ENCODE peak calls at places on chromosome 4, in six cellular contexts. One of them, this sample, is unnamed.
A peak's percentile ranks its signal among the peaks of the same experiment; 100 is the strongest.

GRCh38 chr4:123616970-123617392 is 220.4 kb downstream of the SPRY1 start:
- DNase-seq in endothelial cell: peak; percentile 34
- DNase-seq in HS-5: no peak
- DNase-seq in stimulated activated CD4-positive, alpha-beta T cell treated with anti-CD3 and anti-CD28 coated beads, TNF-alpha, amount 100 ng/mL, for 1 hour: no peak
- DNase-seq in dorsolateral prefrontal cortex: no peak
- DNase-seq in CD4-positive, alpha-beta T cell: no peak
- DNase-seq in this sample: no peak

GRCh38 chr4:103719320-103720204 is at the start of gene TACR3:
- DNase-seq in endothelial cell: peak; percentile 36
- DNase-seq in HS-5: no peak
- DNase-seq in stimulated activated CD4-positive, alpha-beta T cell treated with anti-CD3 and anti-CD28 coated beads, TNF-alpha, amount 100 ng/mL, for 1 hour: no peak
- DNase-seq in dorsolateral prefrontal cortex: no peak
- DNase-seq in CD4-positive, alpha-beta T cell: no peak
- DNase-seq in this sample: no peak

GRCh38 chr4:179624768-179625181 is 2182.5 kb upstream of the AGA start:
- DNase-seq in endothelial cell: no peak
- DNase-seq in HS-5: peak; percentile 65
- DNase-seq in stimulated activated CD4-positive, alpha-beta T cell treated with anti-CD3 and anti-CD28 coated beads, TNF-alpha, amount 100 ng/mL, for 1 hour: no peak
- DNase-seq in dorsolateral prefrontal cortex: no peak
- DNase-seq in CD4-positive, alpha-beta T cell: no peak
- DNase-seq in this sample: peak; percentile 29

GRCh38 chr4:152956650-152957436 is 20.7 kb downstream of the FHDC1 start:
- DNase-seq in endothelial cell: no peak
- DNase-seq in HS-5: no peak
- DNase-seq in stimulated activated CD4-positive, alpha-beta T cell treated with anti-CD3 and anti-CD28 coated beads, TNF-alpha, amount 100 ng/mL, for 1 hour: no peak
- DNase-seq in dorsolateral prefrontal cortex: no peak
- DNase-seq in CD4-positive, alpha-beta T cell: no peak
- DNase-seq in this sample: no peak

GRCh38 chr4:38182334-38182998 is 222.3 kb downstream of the PTTG2 start:
- DNase-seq in endothelial cell: no peak
- DNase-seq in HS-5: no peak
- DNase-seq in stimulated activated CD4-positive, alpha-beta T cell treated with anti-CD3 and anti-CD28 coated beads, TNF-alpha, amount 100 ng/mL, for 1 hour: no peak
- DNase-seq in dorsolateral prefrontal cortex: no peak
- DNase-seq in CD4-positive, alpha-beta T cell: no peak
- DNase-seq in this sample: no peak

GRCh38 chr4:4609622-4610334 is 67.9 kb upstream of the STX18 start:
- DNase-seq in endothelial cell: no peak
- DNase-seq in HS-5: no peak
- DNase-seq in stimulated activated CD4-positive, alpha-beta T cell treated with anti-CD3 and anti-CD28 coated beads, TNF-alpha, amount 100 ng/mL, for 1 hour: no peak
- DNase-seq in dorsolateral prefrontal cortex: no peak
- DNase-seq in CD4-positive, alpha-beta T cell: no peak
- DNase-seq in this sample: no peak

GRCh38 chr4:139530833-139531427 is 25.1 kb downstream of the SETD7 start:
- DNase-seq in endothelial cell: peak; percentile 82
- DNase-seq in HS-5: no peak
- DNase-seq in stimulated activated CD4-positive, alpha-beta T cell treated with anti-CD3 and anti-CD28 coated beads, TNF-alpha, amount 100 ng/mL, for 1 hour: no peak
- DNase-seq in dorsolateral prefrontal cortex: no peak
- DNase-seq in CD4-positive, alpha-beta T cell: peak; percentile 58
- DNase-seq in this sample: no peak

GRCh38 chr4:163331629-163332360 is 601 bp downstream of the NPY1R start:
- DNase-seq in endothelial cell: peak; percentile 35
- DNase-seq in HS-5: no peak
- DNase-seq in stimulated activated CD4-positive, alpha-beta T cell treated with anti-CD3 and anti-CD28 coated beads, TNF-alpha, amount 100 ng/mL, for 1 hour: no peak
- DNase-seq in dorsolateral prefrontal cortex: peak; percentile 46
- DNase-seq in CD4-positive, alpha-beta T cell: no peak
- DNase-seq in this sample: no peak

GRCh38 chr4:127965803-127966175 is 583 bp downstream of the ABHD18 start:
- DNase-seq in endothelial cell: no peak
- DNase-seq in HS-5: peak; percentile 6
- DNase-seq in stimulated activated CD4-positive, alpha-beta T cell treated with anti-CD3 and anti-CD28 coated beads, TNF-alpha, amount 100 ng/mL, for 1 hour: peak; percentile 15
- DNase-seq in dorsolateral prefrontal cortex: no peak
- DNase-seq in CD4-positive, alpha-beta T cell: peak; percentile 59
- DNase-seq in this sample: no peak

GRCh38 chr4:42280327-42281095 is 116.8 kb upstream of the SHISA3 start:
- DNase-seq in endothelial cell: peak; percentile 30
- DNase-seq in HS-5: no peak
- DNase-seq in stimulated activated CD4-positive, alpha-beta T cell treated with anti-CD3 and anti-CD28 coated beads, TNF-alpha, amount 100 ng/mL, for 1 hour: no peak
- DNase-seq in dorsolateral prefrontal cortex: no peak
- DNase-seq in CD4-positive, alpha-beta T cell: no peak
- DNase-seq in this sample: no peak

GRCh38 chr4:122525865-122526264 is 69.3 kb upstream of the IL2 start:
- DNase-seq in endothelial cell: no peak
- DNase-seq in HS-5: no peak
- DNase-seq in stimulated activated CD4-positive, alpha-beta T cell treated with anti-CD3 and anti-CD28 coated beads, TNF-alpha, amount 100 ng/mL, for 1 hour: no peak
- DNase-seq in dorsolateral prefrontal cortex: no peak
- DNase-seq in CD4-positive, alpha-beta T cell: no peak
- DNase-seq in this sample: no peak

GRCh38 chr4:141977433-141977832 is 341.1 kb downstream of the IL15 start:
- DNase-seq in endothelial cell: no peak
- DNase-seq in HS-5: no peak
- DNase-seq in stimulated activated CD4-positive, alpha-beta T cell treated with anti-CD3 and anti-CD28 coated beads, TNF-alpha, amount 100 ng/mL, for 1 hour: no peak
- DNase-seq in dorsolateral prefrontal cortex: no peak
- DNase-seq in CD4-positive, alpha-beta T cell: no peak
- DNase-seq in this sample: no peak

GRCh38 chr4:28508649-28509048 is 1648.0 kb downstream of the STIM2 start:
- DNase-seq in endothelial cell: no peak
- DNase-seq in HS-5: no peak
- DNase-seq in stimulated activated CD4-positive, alpha-beta T cell treated with anti-CD3 and anti-CD28 coated beads, TNF-alpha, amount 100 ng/mL, for 1 hour: no peak
- DNase-seq in dorsolateral prefrontal cortex: no peak
- DNase-seq in CD4-positive, alpha-beta T cell: no peak
- DNase-seq in this sample: no peak

GRCh38 chr4:175622887-175623286 is 189.2 kb downstream of the GPM6A start:
- DNase-seq in endothelial cell: no peak
- DNase-seq in HS-5: no peak
- DNase-seq in stimulated activated CD4-positive, alpha-beta T cell treated with anti-CD3 and anti-CD28 coated beads, TNF-alpha, amount 100 ng/mL, for 1 hour: no peak
- DNase-seq in dorsolateral prefrontal cortex: no peak
- DNase-seq in CD4-positive, alpha-beta T cell: no peak
- DNase-seq in this sample: no peak

GRCh38 chr4:15878011-15878410 is 60.5 kb downstream of the FGFBP1 start:
- DNase-seq in endothelial cell: no peak
- DNase-seq in HS-5: no peak
- DNase-seq in stimulated activated CD4-positive, alpha-beta T cell treated with anti-CD3 and anti-CD28 coated beads, TNF-alpha, amount 100 ng/mL, for 1 hour: no peak
- DNase-seq in dorsolateral prefrontal cortex: no peak
- DNase-seq in CD4-positive, alpha-beta T cell: no peak
- DNase-seq in this sample: no peak

GRCh38 chr4:85402371-85402770 is 72.6 kb upstream of the ARHGAP24 start:
- DNase-seq in endothelial cell: no peak
- DNase-seq in HS-5: no peak
- DNase-seq in stimulated activated CD4-positive, alpha-beta T cell treated with anti-CD3 and anti-CD28 coated beads, TNF-alpha, amount 100 ng/mL, for 1 hour: no peak
- DNase-seq in dorsolateral prefrontal cortex: no peak
- DNase-seq in CD4-positive, alpha-beta T cell: no peak
- DNase-seq in this sample: peak; percentile 85

GRCh38 chr4:76993787-76994641 is 44.5 kb downstream of the SEPTIN11 start:
- DNase-seq in endothelial cell: no peak
- DNase-seq in HS-5: no peak
- DNase-seq in stimulated activated CD4-positive, alpha-beta T cell treated with anti-CD3 and anti-CD28 coated beads, TNF-alpha, amount 100 ng/mL, for 1 hour: peak; percentile 31
- DNase-seq in dorsolateral prefrontal cortex: no peak
- DNase-seq in CD4-positive, alpha-beta T cell: peak; percentile 18
- DNase-seq in this sample: no peak

GRCh38 chr4:78799551-78800495 is 23.7 kb downstream of the BMP2K start:
- DNase-seq in endothelial cell: no peak
- DNase-seq in HS-5: no peak
- DNase-seq in stimulated activated CD4-positive, alpha-beta T cell treated with anti-CD3 and anti-CD28 coated beads, TNF-alpha, amount 100 ng/mL, for 1 hour: no peak
- DNase-seq in dorsolateral prefrontal cortex: no peak
- DNase-seq in CD4-positive, alpha-beta T cell: no peak
- DNase-seq in this sample: peak; percentile 70

GRCh38 chr4:113371061-113371460 is 321.6 kb downstream of the ANK2 start:
- DNase-seq in endothelial cell: no peak
- DNase-seq in HS-5: no peak
- DNase-seq in stimulated activated CD4-positive, alpha-beta T cell treated with anti-CD3 and anti-CD28 coated beads, TNF-alpha, amount 100 ng/mL, for 1 hour: no peak
- DNase-seq in dorsolateral prefrontal cortex: no peak
- DNase-seq in CD4-positive, alpha-beta T cell: no peak
- DNase-seq in this sample: no peak

GRCh38 chr4:14856076-14856926 is 146.0 kb upstream of the CPEB2 start:
- DNase-seq in endothelial cell: no peak
- DNase-seq in HS-5: peak; percentile 92
- DNase-seq in stimulated activated CD4-positive, alpha-beta T cell treated with anti-CD3 and anti-CD28 coated beads, TNF-alpha, amount 100 ng/mL, for 1 hour: no peak
- DNase-seq in dorsolateral prefrontal cortex: no peak
- DNase-seq in CD4-positive, alpha-beta T cell: no peak
- DNase-seq in this sample: peak; percentile 98

GRCh38 chr4:76950846-76951321 is 1.3 kb downstream of the SEPTIN11 start:
- DNase-seq in endothelial cell: peak; percentile 12
- DNase-seq in HS-5: no peak
- DNase-seq in stimulated activated CD4-positive, alpha-beta T cell treated with anti-CD3 and anti-CD28 coated beads, TNF-alpha, amount 100 ng/mL, for 1 hour: no peak
- DNase-seq in dorsolateral prefrontal cortex: no peak
- DNase-seq in CD4-positive, alpha-beta T cell: no peak
- DNase-seq in this sample: peak; percentile 48

GRCh38 chr4:37549003-37549402 is 137.2 kb downstream of the RELL1 start:
- DNase-seq in endothelial cell: no peak
- DNase-seq in HS-5: peak; percentile 49
- DNase-seq in stimulated activated CD4-positive, alpha-beta T cell treated with anti-CD3 and anti-CD28 coated beads, TNF-alpha, amount 100 ng/mL, for 1 hour: no peak
- DNase-seq in dorsolateral prefrontal cortex: no peak
- DNase-seq in CD4-positive, alpha-beta T cell: no peak
- DNase-seq in this sample: peak; percentile 85